ENCODE peak calls at places on chromosomes 11 and 22, in eight cellular contexts. F, R, S, V, A, U, Y and C are unnamed samples.
A peak's percentile ranks its signal among the peaks of the same experiment; 100 is the strongest.

GRCh38 chr11:35272391-35272821 is 133.4 kb downstream of the CD44 start:
- DNase-seq in S (no peak), U (no peak), V (no peak), Y (no peak), A (no peak), R (no peak), F (no peak), C (no peak)

GRCh38 chr11:122439911-122440782 is 215.4 kb upstream of the UBASH3B start:
- DNase-seq in U (peak; percentile 69), S (no peak), R (peak; percentile 80), F (peak; percentile 22), V (peak; percentile 72), Y (peak; percentile 81), A (peak; percentile 75), C (no peak)

GRCh38 chr11:85759915-85760314 is 51.0 kb downstream of the SYTL2 start:
- DNase-seq in Y (no peak), S (peak; percentile 76), U (no peak), A (no peak), F (no peak), V (peak; percentile 88), R (no peak), C (no peak)

GRCh38 chr11:109960831-109961230 is 132.4 kb upstream of the ZC3H12C start:
- DNase-seq in F (peak; percentile 79), V (peak; percentile 81), S (peak; percentile 50), U (no peak), A (peak; percentile 73), R (peak; percentile 80), Y (peak; percentile 93), C (peak; percentile 35)

GRCh38 chr11:118911880-118912741 is 13.6 kb downstream of the BCL9L start:
- DNase-seq in S (peak; percentile 75), U (peak; percentile 95), Y (peak; percentile 88), A (peak; percentile 94), F (peak; percentile 72), R (no peak), V (peak; percentile 96), C (peak; percentile 88)

GRCh38 chr11:132590986-132591385 is 941.3 kb downstream of the OPCML start:
- DNase-seq in V (no peak), F (no peak), S (no peak), R (no peak), U (no peak), A (no peak), Y (no peak), C (no peak)

GRCh38 chr22:21573293-21573734 is 5.8 kb downstream of the UBE2L3 start:
- DNase-seq in R (no peak), S (no peak), U (no peak), A (no peak), V (no peak), Y (no peak), F (no peak), C (no peak)

GRCh38 chr11:5928811-5929210 is 13.2 kb upstream of the OR56A3 start:
- DNase-seq in V (no peak), Y (no peak), S (no peak), U (no peak), R (no peak), F (no peak), A (no peak), C (no peak)

GRCh38 chr22:33380789-33381530 is 322.8 kb upstream of the SYN3 start:
- DNase-seq in V (peak; percentile 97), R (no peak), S (peak; percentile 44), A (no peak), F (no peak), Y (no peak), U (no peak), C (no peak)

GRCh38 chr22:43142881-43143562 is at the start of gene MCAT:
- DNase-seq in Y (peak; percentile 90), R (peak; percentile 90), A (peak; percentile 83), U (peak; percentile 90), F (peak; percentile 88), V (peak; percentile 81), S (peak; percentile 13), C (peak; percentile 88)

DNA sequence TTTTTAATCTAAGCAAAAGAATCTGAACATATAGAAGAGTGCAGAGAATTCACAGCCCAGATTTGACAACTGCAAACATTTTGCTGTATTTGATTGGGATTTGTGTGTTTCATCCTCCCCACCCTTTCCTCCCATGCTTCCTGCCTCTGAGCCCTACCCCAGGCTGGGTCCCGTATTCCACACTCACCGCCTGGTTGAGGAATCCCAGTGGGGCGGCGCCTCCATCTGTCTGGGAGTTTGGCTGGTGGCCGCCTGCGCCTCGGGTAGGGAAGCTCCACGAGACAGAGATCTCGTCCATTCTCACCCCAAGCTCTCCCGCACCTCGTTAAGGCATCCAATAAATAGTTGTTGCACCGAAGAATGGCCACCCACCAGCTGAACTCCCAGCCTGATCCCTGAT is 105.9 kb upstream of the SLC22A12 start:
- DNase-seq in U (no peak), V (no peak), Y (no peak), A (no peak), S (no peak), R (no peak), F (no peak), C (no peak)
- H3K9me3 ChIP-seq in U (no peaks in the 10 kb centered on the region), V (no peaks in the 10 kb centered on the region), Y (no peaks in the 10 kb centered on the region), A (no peaks in the 10 kb centered on the region), S (no peaks in the 10 kb centered on the region), R (no peaks in the 10 kb centered on the region), F (no peaks in the 10 kb centered on the region), C (no peaks in the 10 kb centered on the region)

DNA sequence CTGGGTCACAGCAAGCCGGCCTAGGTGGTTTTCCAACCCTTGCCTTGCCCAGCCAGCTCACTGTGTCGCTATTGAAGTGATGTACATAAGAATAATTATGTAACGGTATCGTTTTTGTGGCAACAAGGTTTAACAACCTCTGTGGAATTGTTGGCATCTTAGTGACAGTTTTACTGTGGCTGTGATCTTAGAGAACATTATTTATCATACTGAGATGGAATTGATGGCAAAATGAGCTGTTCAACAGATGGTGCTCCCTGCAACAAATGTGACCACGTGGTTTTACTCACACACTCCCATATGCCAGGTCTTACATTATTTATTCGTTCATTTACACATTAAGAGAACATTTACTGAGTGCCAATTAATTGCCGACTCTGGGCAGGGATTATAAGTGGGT is 177.5 kb downstream of the ADAMTS15 start:
- DNase-seq in U (no peak), R (no peak), V (no peak), F (no peak), A (no peak), Y (no peak), S (no peak), C (no peak)
- H3K9me3 ChIP-seq in U (no peaks in the 10 kb centered on the region), R (no peaks in the 10 kb centered on the region), V (no peaks in the 10 kb centered on the region), F (no peaks in the 10 kb centered on the region), A (no peaks in the 10 kb centered on the region), Y (no peaks in the 10 kb centered on the region), S (no peaks in the 10 kb centered on the region), C (no peaks in the 10 kb centered on the region)

GRCh38 chr22:47693606-47694005 is 931.2 kb downstream of the TBC1D22A start:
- DNase-seq in S (no peak), R (no peak), F (no peak), U (no peak), A (no peak), V (no peak), Y (no peak), C (no peak)

GRCh38 chr22:47690586-47690985 is 928.1 kb downstream of the TBC1D22A start:
- DNase-seq in F (no peak), U (no peak), R (no peak), Y (no peak), V (no peak), A (no peak), S (no peak), C (no peak)

GRCh38 chr22:47690166-47690565 is 927.7 kb downstream of the TBC1D22A start:
- DNase-seq in Y (no peak), A (no peak), U (no peak), R (no peak), S (no peak), F (no peak), V (no peak), C (no peak)

GRCh38 chr22:47692811-47693210 is 930.4 kb downstream of the TBC1D22A start:
- DNase-seq in U (no peak), F (no peak), S (no peak), V (no peak), R (no peak), Y (no peak), A (no peak), C (no peak)

DNA sequence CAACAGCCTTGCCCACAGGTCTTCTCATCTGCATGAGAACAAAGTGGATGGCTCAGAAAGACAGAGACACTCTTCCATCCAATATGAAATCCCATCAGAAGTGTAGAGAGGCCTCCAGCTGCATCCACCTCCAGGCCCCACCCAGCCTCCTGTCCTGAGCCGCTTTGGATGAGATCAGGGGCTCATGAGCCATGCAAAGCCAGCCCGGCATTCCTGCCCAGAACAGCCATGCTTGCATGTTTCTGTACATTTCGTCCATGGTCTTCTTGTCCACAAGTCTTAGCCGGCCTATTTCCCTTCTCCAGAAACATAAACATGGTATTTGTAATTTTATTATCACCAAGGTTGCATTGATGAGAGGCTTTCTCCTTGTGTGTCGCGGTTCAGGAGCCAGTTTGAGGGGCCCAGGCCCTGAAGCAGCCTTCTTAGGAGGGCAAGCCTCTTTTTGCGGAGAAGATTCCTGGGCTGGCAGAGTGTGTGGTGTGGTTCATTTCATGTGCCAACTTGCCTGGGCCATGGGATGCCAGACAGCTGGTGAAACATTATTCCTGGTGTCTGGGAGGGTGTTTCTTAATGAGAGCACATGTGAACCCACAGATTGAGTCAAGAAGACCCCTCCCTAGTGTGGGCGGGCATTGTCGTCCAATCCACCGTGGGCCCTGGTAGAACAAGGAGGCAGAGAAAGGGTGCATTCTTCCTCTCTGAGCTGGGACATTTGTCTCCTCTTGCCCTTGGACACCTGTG is 928.9 kb downstream of the TBC1D22A start:
- DNase-seq in A (no peak), Y (no peak), S (no peak), R (no peak), U (no peak), V (no peak), F (no peak), C (no peak)
- H3K9me3 ChIP-seq in A (no peaks in the 10 kb centered on the region), Y (no peaks in the 10 kb centered on the region), S (peaks cover 54% of the 10 kb centered on the region), R (no peaks in the 10 kb centered on the region), U (no peaks in the 10 kb centered on the region), V (no peaks in the 10 kb centered on the region), F (no peaks in the 10 kb centered on the region), C (peaks cover 4% of the 10 kb centered on the region)

GRCh38 chr22:49020314-49020713 is 807.4 kb downstream of the BRD1 start:
- DNase-seq in R (no peak), S (no peak), Y (peak; percentile 11), V (no peak), U (no peak), A (no peak), F (no peak), C (no peak)
- H3K9me3 ChIP-seq in R (no peaks in the 10 kb centered on the region), S (peaks cover 90% of the 10 kb centered on the region), Y (no peaks in the 10 kb centered on the region), V (no peaks in the 10 kb centered on the region), U (no peaks in the 10 kb centered on the region), A (no peaks in the 10 kb centered on the region), F (no peaks in the 10 kb centered on the region), C (no peaks in the 10 kb centered on the region)